ENCODE peak calls at places on chromosome 1, in nine cellular contexts. U, V, H, G, R, L, T, Z and E are unnamed samples.

GRCh38 chr1:48671578-48671977 is 105.1 kb downstream of the BEND5 start:
- DNase-seq in G (no peak), V (no peak), L (no peak), R (no peak), H (no peak), U (no peak), Z (no peak), T (no peak), E (no peak)

GRCh38 chr1:48617227-48617626 is 145.2 kb upstream of the SPATA6 start:
- DNase-seq in U (peak; percentile 29), G (no peak), T (peak; percentile 34), H (no peak), R (no peak), L (no peak), Z (no peak), V (no peak), E (no peak)

GRCh38 chr1:6880951-6881690 is 95.9 kb downstream of the CAMTA1 start:
- DNase-seq in V (no peak), H (no peak), R (no peak), Z (no peak), U (peak; percentile 86), G (no peak), T (no peak), L (no peak), E (no peak)

GRCh38 chr1:39955547-39956539 is 898 bp downstream of the MFSD2A start:
- DNase-seq in T (no peak), R (peak; percentile 75), L (no peak), H (peak; percentile 77), Z (no peak), V (no peak), G (peak; percentile 30), U (peak; percentile 43), E (no peak)

GRCh38 chr1:152145789-152146188 is 13.2 kb downstream of the RPTN start:
- DNase-seq in V (no peak), R (no peak), T (no peak), Z (no peak), H (no peak), L (no peak), U (no peak), G (no peak), E (no peak)

GRCh38 chr1:70190180-70190579 is 15.2 kb downstream of the LRRC40 start:
- DNase-seq in R (no peak), Z (no peak), U (no peak), L (no peak), T (no peak), G (no peak), H (no peak), V (no peak), E (no peak)

GRCh38 chr1:171984850-171985485 is 143.7 kb downstream of the DNM3 start:
- DNase-seq in G (peak; percentile 24), Z (no peak), U (no peak), L (no peak), T (no peak), H (peak; percentile 57), V (no peak), R (peak; percentile 40), E (no peak)

GRCh38 chr1:198669023-198669698 is 30.3 kb downstream of the PTPRC start:
- DNase-seq in V (no peak), L (no peak), R (no peak), H (peak; percentile 83), Z (no peak), T (peak; percentile 79), U (no peak), G (peak; percentile 44), E (no peak)

GRCh38 chr1:32204943-32205361 is 519 bp upstream of the IQCC start:
- DNase-seq in Z (no peak), V (no peak), R (no peak), U (peak; percentile 27), H (no peak), T (no peak), L (no peak), G (no peak), E (no peak)

GRCh38 chr1:46544561-46545240 is 6.7 kb downstream of the KNCN start:
- DNase-seq in H (no peak), Z (no peak), U (no peak), G (no peak), V (no peak), R (no peak), T (no peak), L (no peak), E (no peak)

GRCh38 chr1:57377731-57378139 is 46.1 kb downstream of the DAB1 start:
- DNase-seq in H (no peak), G (no peak), Z (no peak), V (no peak), L (no peak), R (no peak), U (no peak), T (no peak), E (no peak)

GRCh38 chr1:97654866-97655265 is 266.0 kb downstream of the DPYD start:
- DNase-seq in U (no peak), Z (no peak), L (no peak), H (no peak), V (no peak), R (no peak), G (no peak), T (peak; percentile 43), E (no peak)

GRCh38 chr1:203776636-203777035 is 11.7 kb downstream of the LAX1 start:
- DNase-seq in T (no peak), H (no peak), U (no peak), L (no peak), V (no peak), R (peak; percentile 35), Z (no peak), G (no peak), E (no peak)
- TF ChIP-seq CTCF in T (no peak), H (peak; percentile 13), U (no peak), L (no peak), V (no peak), R (peak; percentile 66), Z (no peak), G (peak; percentile 23), E (peak; percentile 5)

DNA sequence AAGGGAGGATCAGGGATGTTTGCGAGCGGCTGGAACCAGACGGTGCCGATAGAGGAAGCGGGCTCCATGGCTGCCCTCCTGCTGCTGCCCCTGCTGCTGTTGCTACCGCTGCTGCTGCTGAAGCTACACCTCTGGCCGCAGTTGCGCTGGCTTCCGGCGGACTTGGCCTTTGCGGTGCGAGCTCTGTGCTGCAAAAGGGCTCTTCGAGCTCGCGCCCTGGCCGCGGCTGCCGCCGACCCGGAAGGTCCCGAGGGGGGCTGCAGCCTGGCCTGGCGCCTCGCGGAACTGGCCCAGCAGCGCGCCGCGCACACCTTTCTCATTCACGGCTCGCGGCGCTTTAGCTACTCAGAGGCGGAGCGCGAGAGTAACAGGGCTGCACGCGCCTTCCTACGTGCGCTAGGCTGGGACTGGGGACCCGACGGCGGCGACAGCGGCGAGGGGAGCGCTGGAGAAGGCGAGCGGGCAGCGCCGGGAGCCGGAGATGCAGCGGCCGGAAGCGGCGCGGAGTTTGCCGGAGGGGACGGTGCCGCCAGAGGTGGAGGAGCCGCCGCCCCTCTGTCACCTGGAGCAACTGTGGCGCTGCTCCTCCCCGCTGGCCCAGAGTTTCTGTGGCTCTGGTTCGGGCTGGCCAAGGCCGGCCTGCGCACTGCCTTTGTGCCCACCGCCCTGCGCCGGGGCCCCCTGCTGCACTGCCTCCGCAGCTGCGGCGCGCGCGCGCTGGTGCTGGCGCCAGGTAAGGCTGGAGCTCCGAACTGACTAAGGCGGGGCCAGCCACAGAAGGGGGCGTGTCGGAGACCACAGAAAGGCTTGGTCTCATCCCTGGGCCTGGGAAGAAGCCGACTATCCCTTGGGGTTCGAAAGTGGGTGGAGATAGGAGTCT is 465 bp downstream of the SLC27A3 start:
- DNase-seq in T (no peak), L (no peak), G (peak; percentile 26), U (peak; percentile 79), H (peak; percentile 86), V (peak; percentile 95), R (peak; percentile 58), Z (peak; percentile 85), E (peak; percentile 69)
- TF ChIP-seq CTCF in T (no peak), L (no peak), G (no peak), U (no peak), H (no peak), V (no peak), R (peak; percentile 26), Z (no peak), E (no peak)

GRCh38 chr1:63458750-63459149 is 64.3 kb downstream of the ITGB3BP start:
- DNase-seq in T (no peak), R (no peak), Z (no peak), V (no peak), G (no peak), H (no peak), L (no peak), U (no peak), E (no peak)

GRCh38 chr1:63453232-63453631 is 69.8 kb downstream of the ITGB3BP start:
- DNase-seq in G (no peak), V (no peak), U (no peak), L (no peak), R (no peak), Z (no peak), H (no peak), T (no peak), E (no peak)

GRCh38 chr1:63450416-63450815 is 72.6 kb downstream of the ITGB3BP start:
- DNase-seq in Z (no peak), R (no peak), G (no peak), V (no peak), L (no peak), H (no peak), T (no peak), U (no peak), E (no peak)

GRCh38 chr1:63448741-63449140 is 74.3 kb downstream of the ITGB3BP start:
- DNase-seq in G (no peak), V (no peak), Z (no peak), U (no peak), R (no peak), H (no peak), L (no peak), T (no peak), E (no peak)

GRCh38 chr1:63454269-63454668 is 68.8 kb downstream of the ITGB3BP start:
- DNase-seq in Z (no peak), T (peak; percentile 12), U (no peak), R (no peak), V (no peak), H (no peak), G (no peak), L (no peak), E (no peak)
- TF ChIP-seq CTCF in Z (no peak), T (peak; percentile 35), U (no peak), R (peak; percentile 58), V (no peak), H (no peak), G (peak; percentile 17), L (no peak), E (no peak)

GRCh38 chr1:3116560-3116959 is 47.6 kb downstream of the PRDM16 start:
- DNase-seq in H (no peak), T (no peak), Z (no peak), G (no peak), U (no peak), R (no peak), V (no peak), L (no peak), E (no peak)

GRCh38 chr1:3114846-3115245 is 45.8 kb downstream of the PRDM16 start:
- DNase-seq in T (no peak), Z (no peak), V (no peak), L (no peak), G (no peak), U (no peak), H (no peak), R (no peak), E (no peak)

GRCh38 chr1:3117879-3118278 is 48.9 kb downstream of the PRDM16 start:
- DNase-seq in Z (no peak), V (no peak), R (no peak), U (no peak), T (no peak), L (no peak), G (no peak), H (peak; percentile 1), E (no peak)

GRCh38 chr1:3115275-3116149 is 46.5 kb downstream of the PRDM16 start:
- DNase-seq in V (no peak), G (no peak), H (no peak), R (no peak), T (no peak), L (no peak), Z (no peak), U (no peak), E (no peak)

GRCh38 chr1:3116150-3116510 is 47.1 kb downstream of the PRDM16 start:
- DNase-seq in V (no peak), R (no peak), H (no peak), G (no peak), T (no peak), U (no peak), Z (no peak), L (no peak), E (no peak)
- TF ChIP-seq CTCF in V (no peak), R (no peak), H (no peak), G (no peak), T (no peak), U (no peak), Z (no peak), L (no peak), E (no peak)